ENCODE peak calls at places on chromosomes 2 and 18, in four cellular contexts. K, J, Q and R are unnamed samples.

GRCh38 chr18:8765692-8766463 is 60.5 kb downstream of the MTCL1 start:
- DNase-seq in K (no peak), J (no peak), Q (no peak), R (no peak)

GRCh38 chr2:96527990-96528679 is 8.4 kb upstream of the ARID5A start:
- DNase-seq in Q (no peak), J (no peak), K (no peak), R (no peak)

GRCh38 chr2:197209742-197210408 is 100.7 kb downstream of the ANKRD44 start:
- DNase-seq in K (no peak), Q (peak; percentile 12), J (no peak), R (no peak)

GRCh38 chr2:17309186-17309585 is 209.1 kb downstream of the RAD51AP2 start:
- DNase-seq in K (no peak), J (no peak), Q (no peak), R (no peak)

GRCh38 chr2:42009657-42010580 is 37.9 kb upstream of the PKDCC start:
- DNase-seq in J (no peak), Q (no peak), K (no peak), R (no peak)

GRCh38 chr2:74314107-74314506 is 29.1 kb downstream of the SLC4A5 start:
- DNase-seq in Q (no peak), K (no peak), J (no peak), R (no peak)

GRCh38 chr2:122451040-122451439 is 695.6 kb downstream of the TSN start:
- DNase-seq in Q (peak; percentile 13), K (peak; percentile 47), J (no peak), R (no peak)

GRCh38 chr2:105329561-105330495 is at the start of gene TGFBRAP1:
- DNase-seq in Q (peak; percentile 81), J (peak; percentile 16), K (peak; percentile 35), R (peak; percentile 34)

GRCh38 chr18:25113081-25113480 is 238.9 kb downstream of the ZNF521 start:
- DNase-seq in J (no peak), K (no peak), Q (no peak), R (no peak)

GRCh38 chr2:230794472-230794871 is 70.3 kb upstream of the ITM2C start:
- DNase-seq in K (no peak), Q (no peak), J (no peak), R (peak; percentile 21)

GRCh38 chr2:60885683-60886082 is 4.3 kb downstream of the REL start:
- DNase-seq in K (peak; percentile 85), J (no peak), Q (no peak), R (no peak)

GRCh38 chr2:60883896-60884295 is 2.5 kb downstream of the REL start:
- DNase-seq in J (no peak), K (no peak), Q (no peak), R (no peak)

GRCh38 chr2:60880988-60881932 is at the start of gene REL:
- DNase-seq in K (peak; percentile 83), Q (peak; percentile 95), J (peak; percentile 78), R (peak; percentile 89)

GRCh38 chr2:60884795-60885194 is 3.4 kb downstream of the REL start:
- DNase-seq in Q (no peak), J (no peak), K (no peak), R (no peak)

DNA sequence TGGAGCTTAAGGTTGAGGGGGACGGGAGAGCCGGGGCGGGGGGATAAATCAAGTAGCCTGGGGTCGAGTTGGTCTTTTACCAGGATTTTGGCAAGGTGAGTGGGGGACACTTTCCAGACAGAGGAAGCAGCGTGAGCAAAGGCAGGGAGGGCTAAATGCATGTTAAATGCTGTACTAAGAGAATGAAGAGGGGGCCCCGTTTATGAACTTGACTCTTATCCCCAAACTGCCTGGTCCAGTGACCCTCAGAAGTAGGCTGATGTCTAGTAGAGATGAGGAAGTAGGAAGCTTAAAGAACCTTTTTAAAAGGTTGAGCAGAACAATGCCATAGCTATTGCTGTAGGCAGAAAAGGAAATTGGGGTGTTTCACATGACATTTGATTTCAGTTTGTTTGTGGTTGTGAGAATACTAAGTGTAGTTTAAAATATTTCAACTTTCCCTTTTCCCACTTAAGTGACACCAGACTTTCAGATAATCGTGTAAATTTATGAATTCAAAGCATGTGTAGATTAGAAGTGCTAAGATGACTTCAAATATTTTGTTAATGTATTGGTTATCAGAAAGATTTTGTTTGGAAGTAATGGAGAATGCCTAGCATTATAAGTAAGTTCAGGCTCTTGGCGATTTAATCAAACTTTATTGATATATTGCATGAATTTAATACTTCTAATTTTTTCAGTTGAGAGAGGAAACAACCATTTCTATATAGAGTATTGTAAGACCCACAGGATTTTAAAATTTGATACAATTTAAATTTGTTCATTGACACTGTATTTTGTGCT is 1.8 kb downstream of the REL start:
- DNase-seq in Q (no peak), K (no peak), J (no peak), R (no peak)
- TF ChIP-seq JUN in Q (no peak), K (no peak), J (no peak), R (no peak)

DNA sequence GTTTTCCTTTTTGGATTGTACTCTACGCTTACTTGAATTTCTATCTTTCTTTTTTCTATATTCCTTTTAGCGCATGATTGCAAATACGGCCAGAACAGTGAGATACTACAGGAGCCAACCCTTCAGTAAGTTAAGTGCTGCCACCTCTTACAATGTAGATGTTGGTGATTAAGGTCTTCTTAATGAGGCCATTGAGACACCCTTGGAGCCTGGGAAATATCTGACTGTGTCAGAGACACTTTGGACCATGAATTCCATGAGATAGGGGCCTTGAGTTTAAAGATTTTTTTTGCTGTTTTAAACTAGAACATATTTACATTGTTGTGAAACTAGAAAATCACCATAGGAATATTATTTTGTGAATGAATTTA is 27.1 kb upstream of the MAP3K20 start:
- DNase-seq in Q (no peak), J (no peak), K (no peak), R (no peak)
- TF ChIP-seq NR3C1 in Q (no peak), J (no peak), K (no peak), R (no peak)

DNA sequence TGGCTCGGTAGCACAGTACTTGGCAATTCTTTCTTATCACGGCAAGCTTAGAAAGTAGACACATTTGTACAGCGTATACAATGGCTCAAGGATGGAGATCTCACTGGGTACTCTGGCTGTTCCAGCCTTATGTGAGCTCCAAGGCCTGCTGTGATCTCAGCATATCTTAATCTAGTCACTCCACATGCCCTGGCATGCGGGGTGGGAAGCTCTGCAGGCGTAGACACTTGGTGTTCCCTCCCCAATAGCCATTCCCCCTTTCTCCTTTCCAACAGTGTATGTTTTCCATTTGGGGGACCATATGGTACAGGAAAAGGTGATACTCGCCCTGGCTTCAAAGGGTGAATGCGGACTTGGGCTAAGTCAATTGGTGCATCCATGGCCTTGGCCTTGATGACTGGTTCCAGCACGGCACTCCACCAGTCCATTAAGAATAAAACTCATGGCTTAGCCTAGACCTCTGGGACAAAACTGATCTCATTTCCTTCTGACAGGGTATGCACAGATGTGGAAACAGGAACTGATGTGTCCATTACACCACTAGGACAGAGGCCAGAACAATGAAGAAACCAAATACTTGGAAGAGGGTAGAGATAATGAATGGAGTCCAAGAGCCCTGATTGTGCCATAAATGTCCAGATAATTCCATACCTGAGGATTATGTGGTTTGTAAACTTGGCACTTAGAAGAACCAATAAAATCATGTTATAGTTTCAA is 28.4 kb downstream of the TGIF1 start:
- DNase-seq in K (no peak), J (no peak), Q (no peak), R (no peak)
- TF ChIP-seq JUN in K (no peak), J (no peak), Q (no peak), R (no peak)

DNA sequence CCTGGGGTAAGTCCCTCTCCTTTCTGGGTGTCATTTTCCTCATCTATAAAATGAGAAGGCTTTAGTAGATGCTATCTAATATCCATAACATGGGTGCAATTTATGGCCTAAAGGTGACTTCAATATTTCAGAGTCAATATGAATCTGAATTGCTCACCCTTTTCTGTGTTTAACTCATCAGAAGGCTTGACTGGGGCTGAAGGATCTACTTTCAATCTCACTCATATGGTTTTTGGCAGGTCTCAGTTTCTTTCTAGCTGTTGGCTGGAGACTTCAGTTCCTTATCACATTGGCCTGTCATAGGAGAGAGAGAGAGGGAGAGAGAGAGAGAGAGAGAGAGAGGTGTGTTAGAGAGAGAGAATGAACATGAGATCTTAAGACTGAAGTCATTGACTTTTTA is 343.7 kb upstream of the MEX3C start:
- DNase-seq in Q (no peak), K (no peak), J (no peak), R (no peak)
- TF ChIP-seq NR3C1 in Q (no peak), K (no peak), J (no peak), R (no peak)

GRCh38 chr2:190978389-190979053 is 35.5 kb downstream of the STAT1 start:
- DNase-seq in J (no peak), K (no peak), Q (no peak), R (no peak)

GRCh38 chr2:190977505-190977904 is 36.5 kb downstream of the STAT1 start:
- DNase-seq in J (no peak), K (no peak), Q (no peak), R (no peak)

GRCh38 chr2:190974629-190975361 is 39.2 kb downstream of the STAT1 start:
- DNase-seq in K (no peak), Q (no peak), J (no peak), R (no peak)

GRCh38 chr2:190973726-190974628 is 40.0 kb downstream of the STAT1 start:
- DNase-seq in J (no peak), K (no peak), Q (no peak), R (no peak)

DNA sequence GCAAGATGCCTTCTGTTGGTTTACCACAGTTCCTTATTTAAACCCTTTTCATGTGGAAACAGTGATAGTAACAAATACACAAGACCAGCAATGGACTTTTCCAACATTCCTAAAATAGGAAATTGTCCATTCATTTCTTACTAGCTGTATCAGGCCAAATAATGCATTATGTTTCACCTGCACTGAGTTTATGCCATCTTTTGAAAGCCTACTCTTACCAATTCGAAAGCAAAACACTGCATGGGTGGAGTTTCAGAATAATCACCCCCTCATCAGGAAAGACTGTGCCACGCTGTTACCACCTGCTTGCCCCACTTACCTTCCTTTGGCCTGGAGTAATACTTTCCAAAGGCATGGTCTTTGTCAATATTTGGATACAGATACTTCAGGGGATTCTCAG is 37.5 kb downstream of the STAT1 start:
- DNase-seq in K (no peak), J (no peak), Q (no peak), R (no peak)
- TF ChIP-seq JUN in K (no peak), J (no peak), Q (no peak), R (no peak)